ENCODE peak calls at places on chromosomes 11 and 22, in ten cellular contexts. F is IMR-90, V is stomach, W is suprapubic skin, C is endothelial cell of umbilical vein, L is prostate gland, R is ovary, I is A549, O is uterus, B is transverse colon. Q is an unnamed sample. For H3K4me1 and H3K9me3, the result is how much of the 10 kb centered on the place peaks cover.

GRCh38 chr22:48362736-48363404 is 1464.8 kb downstream of the BRD1 start:
- DNase-seq in C (no peak), O (no peak), F (no peak), V (peak), B (peak), W (peak), R (no peak), L (no peak), I (no peak), Q (no peak)

GRCh38 chr11:127136438-127136837 is 135.9 kb upstream of the KIRREL3 start:
- DNase-seq in L (no peak), I (no peak), V (no peak), O (no peak), C (no peak), B (no peak), R (no peak), W (no peak), F (no peak), Q (no peak)

GRCh38 chr22:28802595-28803087 is 2.3 kb upstream of the XBP1 start:
- DNase-seq in O (no peak), V (no peak), B (no peak), W (no peak), C (no peak), R (no peak), L (no peak), F (no peak), I (no peak), Q (no peak)

GRCh38 chr11:71179877-71180276 is 72.5 kb downstream of the SHANK2 start:
- DNase-seq in O (no peak), W (no peak), L (no peak), F (no peak), C (no peak), I (no peak), R (no peak), B (peak), V (no peak), Q (no peak)

GRCh38 chr11:73292481-73292880 is 15.6 kb upstream of the ARHGEF17 start:
- DNase-seq in R (no peak), I (no peak), F (no peak), O (no peak), B (no peak), C (no peak), V (no peak), L (no peak), W (no peak), Q (no peak)

GRCh38 chr11:8717876-8718753 is 35.5 kb downstream of the RPL27A start:
- DNase-seq in I (peak), V (peak), W (no peak), R (peak), O (peak), F (peak), C (peak), B (peak), L (peak), Q (no peak)

GRCh38 chr11:15985127-15985862 is 371.1 kb downstream of the SOX6 start:
- DNase-seq in O (no peak), W (no peak), R (no peak), I (no peak), F (no peak), B (no peak), C (no peak), L (no peak), V (no peak), Q (no peak)

GRCh38 chr22:39363751-39364484 is 14.1 kb downstream of the SYNGR1 start:
- DNase-seq in R (peak), O (no peak), F (no peak), C (no peak), V (no peak), L (no peak), W (no peak), B (no peak), I (no peak), Q (no peak)

GRCh38 chr11:45671246-45672171 is 6.1 kb upstream of the CHST1 start:
- DNase-seq in R (no peak), I (no peak), B (no peak), W (no peak), F (no peak), V (no peak), O (no peak), L (no peak), C (no peak), Q (no peak)

GRCh38 chr11:117973446-117973922 is 12.7 kb upstream of the IL10RA start:
- DNase-seq in I (no peak), V (no peak), O (no peak), C (no peak), B (no peak), W (no peak), R (no peak), L (no peak), F (no peak), Q (no peak)

GRCh38 chr11:117978982-117979381 is 7.2 kb upstream of the IL10RA start:
- DNase-seq in C (no peak), I (no peak), F (no peak), L (no peak), B (no peak), V (no peak), W (no peak), O (no peak), R (no peak), Q (no peak)

GRCh38 chr11:117972589-117973445 is 13.4 kb upstream of the IL10RA start:
- DNase-seq in O (no peak), L (peak), B (no peak), F (no peak), V (no peak), W (no peak), I (peak), C (peak), R (no peak), Q (no peak)

GRCh38 chr11:117979481-117980211 is 6.5 kb upstream of the IL10RA start:
- DNase-seq in V (no peak), I (no peak), B (no peak), R (no peak), O (no peak), F (no peak), C (no peak), W (no peak), L (no peak), Q (no peak)

DNA sequence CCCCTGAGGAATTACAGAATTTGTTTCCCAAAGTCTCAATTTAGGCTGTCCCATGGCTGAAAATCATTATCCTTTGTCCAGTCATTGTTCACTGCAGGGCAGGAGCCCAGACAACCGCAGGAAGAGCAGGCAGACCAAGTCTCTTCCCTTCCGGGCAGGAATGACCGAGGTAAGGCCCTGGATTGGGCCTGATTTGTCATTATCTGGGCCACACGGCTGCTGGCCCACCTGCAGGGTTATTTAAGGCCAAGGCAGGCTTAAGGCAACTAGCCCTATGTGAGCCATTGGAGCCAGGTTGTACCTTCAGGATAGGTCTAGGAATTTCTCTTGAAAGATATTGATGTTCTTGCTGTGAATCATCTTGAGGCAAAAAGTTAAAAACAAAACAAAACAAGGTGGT is 9.7 kb upstream of the IL10RA start:
- DNase-seq in F (no peak), L (no peak), O (no peak), V (no peak), R (no peak), C (no peak), B (no peak), W (no peak), I (no peak), Q (no peak)
- H3K4me1 ChIP-seq in F (under half), L (under half), O (under half), V (under half), R (under half), C (under half), B (under half), W (under half), I (under half), Q (half or more)

DNA sequence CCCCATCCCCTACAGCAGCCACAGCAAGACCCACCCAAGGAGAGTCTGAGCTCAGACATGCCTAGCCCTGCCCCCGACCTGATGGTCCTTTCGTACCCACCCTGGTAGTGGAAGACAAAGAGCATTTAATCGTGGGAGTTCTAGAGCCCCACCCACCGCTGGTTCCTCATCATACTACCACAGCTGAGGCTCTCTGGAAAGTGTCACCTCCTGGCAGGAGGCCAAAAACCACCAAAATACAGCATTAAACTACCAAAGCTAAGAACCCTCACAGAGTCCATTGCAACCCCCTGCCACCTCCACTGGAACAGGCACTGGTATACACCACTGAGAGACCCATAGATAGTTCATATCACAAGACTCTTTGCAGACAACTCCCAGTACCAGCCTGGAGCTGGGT is 311.1 kb downstream of the TENM4 start:
- DNase-seq in B (no peak), R (no peak), C (no peak), V (no peak), O (no peak), L (no peak), F (no peak), I (no peak), W (no peak), Q (no peak)
- H3K9me3 ChIP-seq in B (under half), R (under half), C (under half), V (under half), O (under half), L (under half), F (under half), I (under half), W (under half), Q (under half)

GRCh38 chr22:31343235-31344191 is 2.6 kb downstream of the PATZ1 start:
- DNase-seq in C (peak), V (peak), I (no peak), B (peak), L (peak), F (peak), R (peak), O (no peak), W (no peak), Q (peak)
- TF ChIP-seq POLR2A in C (no peak), V (no peak), I (no peak), B (no peak), L (peak), F (no peak), R (no peak), O (no peak), W (no peak), Q (no peak)

GRCh38 chr11:42812408-42812807 is 499.4 kb upstream of the API5 start:
- DNase-seq in B (no peak), V (no peak), F (no peak), C (no peak), L (no peak), I (no peak), O (no peak), W (no peak), R (no peak), Q (no peak)
- H3K4me1 ChIP-seq in B (under half), V (under half), F (under half), C (under half), L (under half), I (under half), O (under half), W (under half), R (under half), Q (under half)

GRCh38 chr11:14347494-14347893 is 11.5 kb downstream of the RRAS2 start:
- DNase-seq in V (no peak), I (no peak), R (no peak), O (no peak), L (no peak), B (no peak), C (no peak), F (no peak), W (no peak), Q (no peak)

GRCh38 chr11:14342906-14343305 is 16.1 kb downstream of the RRAS2 start:
- DNase-seq in B (no peak), C (no peak), F (peak), W (no peak), O (no peak), R (no peak), L (no peak), I (no peak), V (no peak), Q (no peak)

GRCh38 chr11:14347991-14348390 is 11.0 kb downstream of the RRAS2 start:
- DNase-seq in O (no peak), F (no peak), L (no peak), W (no peak), I (no peak), V (no peak), C (no peak), R (no peak), B (no peak), Q (no peak)

GRCh38 chr11:14345668-14346067 is 13.3 kb downstream of the RRAS2 start:
- DNase-seq in V (no peak), R (no peak), L (no peak), I (no peak), O (no peak), B (no peak), C (no peak), F (peak), W (no peak), Q (no peak)

GRCh38 chr11:14346303-14346702 is 12.7 kb downstream of the RRAS2 start:
- DNase-seq in C (no peak), V (no peak), W (no peak), R (no peak), O (no peak), F (no peak), L (no peak), B (no peak), I (no peak), Q (no peak)
- H3K9me3 ChIP-seq in C (under half), V (under half), W (under half), R (under half), O (under half), F (under half), L (under half), B (under half), I (under half), Q (under half)

Q was measured in heart left ventricle.